ENCODE peak calls at places on chromosomes 13 and 19, in four cellular contexts. One of them, this sample, is unnamed.

GRCh38 chr19:3612901-3613741 is 6.4 kb upstream of the TBXA2R start:
- DNase-seq in endothelial cell of umbilical vein: no peak
- DNase-seq in IMR-90: no peak
- DNase-seq in neural progenitor cell: peak; percentile 42
- DNase-seq in this sample: no peak

GRCh38 chr13:38309397-38309796 is 40.3 kb upstream of the UFM1 start:
- DNase-seq in endothelial cell of umbilical vein: no peak
- DNase-seq in IMR-90: no peak
- DNase-seq in neural progenitor cell: no peak
- DNase-seq in this sample: no peak

GRCh38 chr19:947090-947706 is 21.4 kb downstream of the ARID3A start:
- DNase-seq in IMR-90: no peak
- DNase-seq in endothelial cell of umbilical vein: no peak
- DNase-seq in neural progenitor cell: no peak
- DNase-seq in this sample: no peak

GRCh38 chr19:23002690-23003422 is at the start of gene ZNF728:
- DNase-seq in neural progenitor cell: no peak
- DNase-seq in endothelial cell of umbilical vein: no peak
- DNase-seq in IMR-90: no peak
- DNase-seq in this sample: no peak

GRCh38 chr13:93476175-93476574 is 249.6 kb downstream of the GPC6 start:
- DNase-seq in neural progenitor cell: no peak
- DNase-seq in endothelial cell of umbilical vein: no peak
- DNase-seq in IMR-90: peak; percentile 91
- DNase-seq in this sample: no peak

GRCh38 chr13:98232456-98232855 is 55.4 kb upstream of the RNF113B start:
- DNase-seq in neural progenitor cell: no peak
- DNase-seq in endothelial cell of umbilical vein: no peak
- DNase-seq in IMR-90: peak; percentile 76
- DNase-seq in this sample: no peak

GRCh38 chr19:9155591-9155990 is 15.4 kb downstream of the ZNF317 start:
- DNase-seq in endothelial cell of umbilical vein: no peak
- DNase-seq in IMR-90: no peak
- DNase-seq in neural progenitor cell: no peak
- DNase-seq in this sample: no peak

GRCh38 chr13:43298799-43299198 is 275.4 kb downstream of the DNAJC15 start:
- DNase-seq in endothelial cell of umbilical vein: peak; percentile 48
- DNase-seq in neural progenitor cell: no peak
- DNase-seq in IMR-90: no peak
- DNase-seq in this sample: no peak

GRCh38 chr19:48500830-48501445 is 10.7 kb downstream of the LMTK3 start:
- DNase-seq in IMR-90: no peak
- DNase-seq in neural progenitor cell: no peak
- DNase-seq in endothelial cell of umbilical vein: no peak
- DNase-seq in this sample: no peak

GRCh38 chr19:56085571-56086275 is 35.4 kb downstream of the ZNF787 start:
- DNase-seq in IMR-90: peak; percentile 62
- DNase-seq in endothelial cell of umbilical vein: no peak
- DNase-seq in neural progenitor cell: no peak
- DNase-seq in this sample: no peak

GRCh38 chr13:70795484-70795883 is 687.2 kb upstream of the KLHL1 start:
- DNase-seq in endothelial cell of umbilical vein: no peak
- DNase-seq in IMR-90: no peak
- DNase-seq in neural progenitor cell: no peak
- DNase-seq in this sample: no peak

GRCh38 chr13:44819245-44819644 is 170.0 kb downstream of the NUFIP1 start:
- DNase-seq in IMR-90: peak; percentile 95
- DNase-seq in endothelial cell of umbilical vein: peak; percentile 85
- DNase-seq in neural progenitor cell: no peak
- DNase-seq in this sample: no peak

GRCh38 chr13:44814836-44815235 is 174.4 kb downstream of the NUFIP1 start:
- DNase-seq in IMR-90: no peak
- DNase-seq in endothelial cell of umbilical vein: no peak
- DNase-seq in neural progenitor cell: no peak
- DNase-seq in this sample: no peak

GRCh38 chr13:94710081-94710809 is 2.1 kb downstream of the SOX21 start:
- DNase-seq in IMR-90: no peak
- DNase-seq in endothelial cell of umbilical vein: peak; percentile 20
- DNase-seq in neural progenitor cell: peak; percentile 84
- DNase-seq in this sample: no peak

GRCh38 chr13:85080726-85081125 is 718.5 kb downstream of the SLITRK6 start:
- DNase-seq in neural progenitor cell: no peak
- DNase-seq in IMR-90: no peak
- DNase-seq in endothelial cell of umbilical vein: no peak
- DNase-seq in this sample: no peak

GRCh38 chr19:45827459-45828093 is 12.5 kb upstream of the RSPH6A start:
- DNase-seq in neural progenitor cell: no peak
- DNase-seq in endothelial cell of umbilical vein: no peak
- DNase-seq in IMR-90: no peak
- DNase-seq in this sample: no peak

GRCh38 chr19:38850231-38850975 is 617 bp upstream of the HNRNPL start:
- DNase-seq in endothelial cell of umbilical vein: peak; percentile 100
- DNase-seq in neural progenitor cell: peak; percentile 100
- DNase-seq in IMR-90: peak; percentile 100
- DNase-seq in this sample: peak; percentile 100

GRCh38 chr13:40777166-40777956 is 6.4 kb upstream of the MRPS31 start:
- DNase-seq in IMR-90: peak; percentile 37
- DNase-seq in endothelial cell of umbilical vein: peak; percentile 70
- DNase-seq in neural progenitor cell: peak; percentile 66
- DNase-seq in this sample: peak; percentile 49

GRCh38 chr19:12095111-12095790 is 30.7 kb downstream of the ZNF844 start:
- DNase-seq in IMR-90: peak; percentile 64
- DNase-seq in neural progenitor cell: no peak
- DNase-seq in endothelial cell of umbilical vein: no peak
- DNase-seq in this sample: no peak

GRCh38 chr13:89279374-89279773 is 1608.2 kb downstream of the SLITRK5 start:
- DNase-seq in endothelial cell of umbilical vein: no peak
- DNase-seq in neural progenitor cell: no peak
- DNase-seq in IMR-90: no peak
- DNase-seq in this sample: no peak

GRCh38 chr19:47350599-47350998 is 1.5 kb downstream of the DHX34 start:
- DNase-seq in neural progenitor cell: no peak
- DNase-seq in IMR-90: no peak
- DNase-seq in endothelial cell of umbilical vein: no peak
- DNase-seq in this sample: no peak

GRCh38 chr19:50636317-50637085 is 3.2 kb downstream of the SYT3 start:
- DNase-seq in endothelial cell of umbilical vein: no peak
- DNase-seq in neural progenitor cell: no peak
- DNase-seq in IMR-90: no peak
- DNase-seq in this sample: no peak

GRCh38 chr19:36009220-36009619 is 607 bp upstream of the SYNE4 start:
- DNase-seq in neural progenitor cell: peak; percentile 84
- DNase-seq in IMR-90: peak; percentile 48
- DNase-seq in endothelial cell of umbilical vein: peak; percentile 64
- DNase-seq in this sample: no peak

GRCh38 chr13:99310382-99311031 is 3.3 kb upstream of the GPR183 start:
- DNase-seq in IMR-90: peak; percentile 93
- DNase-seq in neural progenitor cell: no peak
- DNase-seq in endothelial cell of umbilical vein: peak; percentile 16
- DNase-seq in this sample: no peak

GRCh38 chr19:29586401-29586800 is 19.7 kb upstream of the POP4 start:
- DNase-seq in neural progenitor cell: no peak
- DNase-seq in IMR-90: no peak
- DNase-seq in endothelial cell of umbilical vein: no peak
- DNase-seq in this sample: no peak

GRCh38 chr13:99162543-99162942 is 38.1 kb upstream of the UBAC2 start:
- DNase-seq in neural progenitor cell: no peak
- DNase-seq in endothelial cell of umbilical vein: no peak
- DNase-seq in IMR-90: no peak
- DNase-seq in this sample: no peak

GRCh38 chr13:67131393-67131792 is 98.7 kb downstream of the PCDH9 start:
- DNase-seq in endothelial cell of umbilical vein: no peak
- DNase-seq in neural progenitor cell: no peak
- DNase-seq in IMR-90: no peak
- DNase-seq in this sample: no peak
- H2AFZ ChIP-seq in endothelial cell of umbilical vein: no peak overlapping the region
- H2AFZ ChIP-seq in neural progenitor cell: no peak overlapping the region
- H2AFZ ChIP-seq in IMR-90: no peak overlapping the region
- H2AFZ ChIP-seq in this sample: no peak overlapping the region

GRCh38 chr19:13150919-13151604 is 851 bp downstream of the IER2 start:
- DNase-seq in endothelial cell of umbilical vein: peak; percentile 19
- DNase-seq in neural progenitor cell: peak; percentile 54
- DNase-seq in IMR-90: no peak
- DNase-seq in this sample: peak; percentile 54

GRCh38 chr19:13149628-13150186 is 468 bp downstream of the STX10 start:
- DNase-seq in endothelial cell of umbilical vein: peak; percentile 61
- DNase-seq in IMR-90: no peak
- DNase-seq in neural progenitor cell: peak; percentile 72
- DNase-seq in this sample: peak; percentile 43

GRCh38 chr19:13151605-13152355 is 1.6 kb downstream of the IER2 start:
- DNase-seq in IMR-90: peak; percentile 96
- DNase-seq in neural progenitor cell: peak; percentile 99
- DNase-seq in endothelial cell of umbilical vein: peak; percentile 97
- DNase-seq in this sample: peak; percentile 97

GRCh38 chr19:13152356-13152853 is 2.2 kb downstream of the IER2 start:
- DNase-seq in neural progenitor cell: peak; percentile 71
- DNase-seq in endothelial cell of umbilical vein: no peak
- DNase-seq in IMR-90: no peak
- DNase-seq in this sample: no peak

DNA sequence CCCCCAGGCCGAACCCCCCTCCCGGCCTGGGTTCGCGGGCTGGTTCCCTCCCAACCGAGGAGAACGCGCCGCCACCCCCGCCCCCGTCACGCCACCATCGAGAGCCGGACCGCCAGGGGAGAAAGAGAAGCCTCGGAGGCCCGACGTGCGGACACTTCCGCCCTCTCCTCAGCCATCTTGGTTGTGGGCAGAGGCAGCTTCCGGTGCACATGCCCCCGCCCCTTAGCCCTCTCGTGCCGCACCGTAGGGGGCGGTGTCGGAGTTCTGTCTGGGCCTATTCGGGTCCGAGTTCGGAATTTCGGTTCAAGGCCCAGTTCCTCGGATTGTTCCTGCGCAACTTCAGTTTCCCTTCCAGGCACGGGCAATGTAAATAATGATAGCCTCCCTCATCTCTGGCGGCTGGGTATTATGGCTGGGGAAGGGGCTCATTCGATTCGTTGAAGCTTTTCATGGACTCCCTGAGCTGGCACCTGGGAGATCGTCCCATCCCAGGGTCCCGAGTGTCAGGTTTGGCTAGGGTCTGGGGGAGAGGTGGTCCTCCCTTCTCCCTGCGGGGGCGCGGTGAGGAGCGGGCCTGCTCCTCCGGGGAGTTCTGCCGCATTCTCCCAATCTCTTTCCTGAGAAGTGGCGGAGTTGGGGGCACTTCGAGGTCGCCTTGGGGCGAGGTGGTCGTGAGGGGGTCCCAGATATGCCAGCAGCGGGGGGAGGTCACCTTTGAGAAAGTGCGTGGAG is at the start of the genes IER2 and STX10:
- DNase-seq in neural progenitor cell: peak; percentile 92
- DNase-seq in endothelial cell of umbilical vein: peak; percentile 96
- DNase-seq in IMR-90: peak; percentile 94
- DNase-seq in this sample: peak; percentile 93
- H2AFZ ChIP-seq in neural progenitor cell: peak within 1 kb of the TSS; percentile 66
- H2AFZ ChIP-seq in endothelial cell of umbilical vein: peak within 1 kb of the TSS; percentile 2
- H2AFZ ChIP-seq in IMR-90: peak within 1 kb of the TSS; percentile 98
- H2AFZ ChIP-seq in this sample: peak within 1 kb of the TSS; percentile 74

DNA sequence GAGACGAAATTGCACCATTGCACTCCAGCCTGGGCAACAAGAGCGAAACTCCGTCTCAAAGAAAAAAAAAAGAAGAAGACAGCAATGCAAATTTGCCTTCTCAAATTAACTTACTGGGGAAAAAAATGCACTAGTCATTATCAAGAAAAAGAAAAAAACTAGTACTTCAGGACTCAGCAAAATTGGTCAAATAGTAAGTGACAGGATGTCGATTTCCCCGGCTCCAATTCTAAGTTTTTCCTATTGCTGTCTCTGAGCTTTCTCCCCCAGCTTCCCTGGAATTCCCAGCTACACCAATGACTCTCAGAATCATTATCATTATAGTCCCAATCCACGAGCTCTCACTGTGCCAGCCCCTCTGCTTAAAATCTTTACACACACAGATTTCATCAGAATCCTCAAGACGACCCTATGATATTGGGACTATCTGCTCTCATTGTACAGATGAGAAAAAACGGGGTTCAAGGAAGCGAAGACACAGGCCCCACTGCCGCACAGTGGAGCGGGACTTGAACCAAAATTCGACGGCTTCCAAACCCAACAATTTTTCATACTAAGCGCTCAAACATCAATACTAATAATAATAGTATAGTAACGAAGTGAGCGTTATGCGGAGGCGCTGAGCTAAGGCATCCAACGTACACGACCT is 597 bp downstream of the C19orf47 start:
- DNase-seq in IMR-90: no peak
- DNase-seq in endothelial cell of umbilical vein: no peak
- DNase-seq in neural progenitor cell: no peak
- DNase-seq in this sample: no peak
- H2AFZ ChIP-seq in IMR-90: peak overlapping the region; percentile 96
- H2AFZ ChIP-seq in endothelial cell of umbilical vein: peak overlapping the region; percentile 85
- H2AFZ ChIP-seq in neural progenitor cell: peak overlapping the region; percentile 90
- H2AFZ ChIP-seq in this sample: peak overlapping the region; percentile 85

GRCh38 chr13:52127378-52127777 is 1.5 kb downstream of the NEK5 start:
- DNase-seq in endothelial cell of umbilical vein: no peak
- DNase-seq in neural progenitor cell: no peak
- DNase-seq in IMR-90: no peak
- DNase-seq in this sample: no peak
- H2AFZ ChIP-seq in endothelial cell of umbilical vein: no peak overlapping the region
- H2AFZ ChIP-seq in neural progenitor cell: no peak overlapping the region
- H2AFZ ChIP-seq in IMR-90: no peak overlapping the region
- H2AFZ ChIP-seq in this sample: no peak overlapping the region

DNA sequence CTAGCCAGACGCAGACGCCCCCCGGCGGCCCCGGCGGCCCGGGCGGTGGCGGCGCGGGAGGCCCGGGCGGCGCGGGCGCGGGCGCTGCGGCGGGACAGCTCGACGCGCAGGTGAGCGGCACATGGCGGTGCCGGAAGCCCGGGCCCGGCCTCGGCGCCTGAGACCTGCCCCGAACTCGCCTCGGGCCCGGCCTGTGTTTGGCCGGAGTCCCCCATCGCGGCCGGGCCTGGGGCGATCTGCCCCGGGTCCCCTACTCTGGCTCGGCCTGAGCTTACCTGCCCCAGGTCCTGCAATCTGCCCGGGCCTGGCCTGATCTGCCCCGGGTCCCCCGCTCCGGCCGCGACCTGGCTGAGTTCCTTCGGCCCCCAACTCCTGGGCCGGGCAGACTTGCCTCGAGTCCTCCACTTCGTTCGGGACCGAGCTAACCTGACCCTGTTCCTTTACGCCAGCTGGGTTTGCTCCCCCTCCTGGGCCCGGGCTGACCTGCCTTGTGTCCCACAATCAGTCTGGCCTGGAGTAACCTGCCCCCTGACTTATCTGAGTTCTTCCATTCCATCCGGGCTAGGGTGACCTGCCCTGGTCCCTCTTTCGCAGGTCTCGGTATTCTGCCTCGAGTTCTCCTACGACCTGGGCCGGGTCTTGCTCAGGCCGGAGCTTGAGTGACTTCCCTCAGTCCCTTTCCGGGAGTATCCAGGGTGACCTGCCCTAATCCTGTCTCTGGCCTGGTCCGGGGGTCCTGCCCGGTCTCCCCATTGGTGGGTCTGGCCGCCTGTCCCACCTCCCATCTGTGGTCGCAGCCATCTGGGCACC is 777 bp downstream of the UPF1 start:
- DNase-seq in neural progenitor cell: peak; percentile 65
- DNase-seq in IMR-90: no peak
- DNase-seq in endothelial cell of umbilical vein: peak; percentile 40
- DNase-seq in this sample: peak; percentile 22
- H2AFZ ChIP-seq in neural progenitor cell: no peak overlapping the region
- H2AFZ ChIP-seq in IMR-90: peak overlapping the region; percentile 99
- H2AFZ ChIP-seq in endothelial cell of umbilical vein: no peak overlapping the region
- H2AFZ ChIP-seq in this sample: peak overlapping the region; percentile 67